ENCODE peak calls at places on chromosomes 11 and 22, in four cellular contexts. V is GM12891, K is GM12878, I is HL-60. B is an unnamed sample.

GRCh38 chr11:60891103-60891741 is 15.2 kb downstream of the PRPF19 start:
- DNase-seq in I (no peak), K (no peak), V (no peak), B (peak; percentile 69)

GRCh38 chr11:96227244-96227643 is 115.8 kb downstream of the MAML2 start:
- DNase-seq in V (no peak), I (no peak), K (no peak), B (no peak)

GRCh38 chr22:38267086-38267485 is 5.7 kb downstream of the TMEM184B start:
- DNase-seq in V (no peak), K (no peak), I (no peak), B (peak; percentile 32)

GRCh38 chr11:36233226-36233625 is 56.0 kb downstream of the COMMD9 start:
- DNase-seq in V (no peak), I (no peak), K (no peak), B (no peak)

GRCh38 chr11:13772223-13773046 is 104.0 kb downstream of the FAR1 start:
- DNase-seq in I (peak; percentile 4), K (peak; percentile 11), V (no peak), B (peak; percentile 78)

GRCh38 chr11:58060939-58061672 is 30.4 kb downstream of the OR6Q1 start:
- DNase-seq in K (no peak), I (no peak), V (no peak), B (no peak)

GRCh38 chr11:78202733-78203167 is 14.0 kb downstream of the USP35 start:
- DNase-seq in V (no peak), I (no peak), K (no peak), B (no peak)

GRCh38 chr11:118342503-118343161 is at the start of gene CD3D:
- DNase-seq in V (no peak), K (no peak), I (no peak), B (peak; percentile 81)

GRCh38 chr11:71564430-71564829 is 933 bp upstream of the KRTAP5-10 start:
- DNase-seq in I (no peak), V (no peak), K (no peak), B (no peak)

GRCh38 chr22:41943661-41944209 is 3.2 kb downstream of the CENPM start:
- DNase-seq in K (no peak), I (no peak), V (no peak), B (no peak)

GRCh38 chr11:11244470-11245080 is 108.5 kb downstream of the CSNK2A3 start:
- DNase-seq in V (no peak), I (no peak), K (no peak), B (no peak)

GRCh38 chr11:64960719-64961118 is 11.2 kb downstream of the MAJIN start:
- DNase-seq in I (no peak), V (no peak), K (no peak), B (peak; percentile 25)

GRCh38 chr11:114623720-114624119 is 28.1 kb upstream of the NXPE4 start:
- DNase-seq in V (no peak), I (no peak), K (no peak), B (no peak)

GRCh38 chr11:116888884-116889549 is 51.6 kb upstream of the APOA1 start:
- DNase-seq in V (no peak), I (no peak), K (peak; percentile 4), B (no peak)

GRCh38 chr22:49855491-49855911 is 1.9 kb downstream of the ZBED4 start:
- DNase-seq in V (no peak), I (no peak), K (no peak), B (no peak)

GRCh38 chr11:65575568-65576231 is at the start of gene EHBP1L1:
- DNase-seq in K (peak; percentile 70), V (peak; percentile 92), I (peak; percentile 92), B (peak; percentile 91)

GRCh38 chr22:17492247-17492646 is 71.1 kb upstream of the SLC25A18 start:
- DNase-seq in K (no peak), I (no peak), V (no peak), B (no peak)

GRCh38 chr11:126834573-126834972 is 166.0 kb downstream of the KIRREL3 start:
- DNase-seq in V (no peak), I (no peak), K (no peak), B (no peak)

GRCh38 chr22:20889025-20889704 is 28.0 kb upstream of the CRKL start:
- DNase-seq in I (no peak), V (no peak), K (no peak), B (no peak)

GRCh38 chr11:17720796-17721171 is 1.4 kb downstream of the MYOD1 start:
- DNase-seq in V (no peak), K (no peak), I (no peak), B (no peak)

GRCh38 chr11:18705651-18706281 is 7.2 kb downstream of the TMEM86A start:
- DNase-seq in V (no peak), K (no peak), I (no peak), B (no peak)

GRCh38 chr11:122817121-122817520 is 21.2 kb upstream of the CRTAM start:
- DNase-seq in K (no peak), I (no peak), V (no peak), B (no peak)

GRCh38 chr11:65593518-65594414 is 1.8 kb downstream of the KCNK7 start:
- DNase-seq in K (no peak), I (no peak), V (no peak), B (peak; percentile 48)

GRCh38 chr11:65476632-65477270 is 22.1 kb upstream of the MALAT1 start:
- DNase-seq in K (no peak), V (no peak), I (no peak), B (no peak)

GRCh38 chr22:37077802-37078448 is 26.4 kb downstream of the KCTD17 start:
- DNase-seq in I (no peak), V (peak; percentile 92), K (no peak), B (peak; percentile 82)

GRCh38 chr11:12529793-12530192 is 144.4 kb upstream of the TEAD1 start:
- DNase-seq in K (no peak), V (no peak), I (no peak), B (no peak)

GRCh38 chr11:122375687-122376399 is 259.8 kb upstream of the BLID start:
- DNase-seq in I (peak; percentile 23), K (peak; percentile 36), V (no peak), B (no peak)

GRCh38 chr11:121143921-121144320 is 42.9 kb downstream of the TECTA start:
- DNase-seq in K (no peak), V (no peak), I (no peak), B (no peak)
- TF ChIP-seq SPI1 in K (no peak), V (no peak), I (no peak), B (no peak)

GRCh38 chr11:109241988-109242387 is 180.0 kb upstream of the C11orf87 start:
- DNase-seq in I (no peak), K (no peak), V (no peak), B (no peak)

GRCh38 chr11:109236188-109236587 is 185.8 kb upstream of the C11orf87 start:
- DNase-seq in K (no peak), I (no peak), V (no peak), B (no peak)

GRCh38 chr11:109236696-109237095 is 185.3 kb upstream of the C11orf87 start:
- DNase-seq in K (no peak), I (no peak), V (no peak), B (no peak)

DNA sequence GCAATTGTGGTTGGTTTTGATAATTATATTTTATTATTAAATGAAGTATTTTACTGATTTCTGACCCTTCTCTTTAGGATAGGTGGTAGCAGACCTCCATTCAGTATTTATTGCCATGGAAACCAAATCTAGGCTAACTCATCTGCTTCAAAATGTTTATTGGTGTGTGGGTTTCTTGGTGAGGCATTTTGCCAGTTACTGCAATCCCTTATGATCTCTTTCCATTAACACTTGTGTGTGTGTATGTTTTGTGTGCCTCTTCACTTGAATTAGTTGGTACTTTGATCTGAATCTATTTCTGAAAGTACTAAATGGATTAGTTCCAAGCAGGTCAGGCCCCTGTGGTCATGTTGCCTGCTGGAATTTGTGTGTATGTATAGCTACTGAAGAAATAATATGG is 184.4 kb upstream of the C11orf87 start:
- DNase-seq in K (no peak), I (no peak), V (no peak), B (no peak)
- TF ChIP-seq SPI1 in K (no peak), I (no peak), V (no peak), B (no peak)

GRCh38 chr11:98060759-98061158 is 960.0 kb upstream of the CNTN5 start:
- DNase-seq in I (no peak), K (no peak), V (no peak), B (no peak)

GRCh38 chr11:98059488-98059887 is 961.3 kb upstream of the CNTN5 start:
- DNase-seq in I (no peak), V (no peak), K (no peak), B (no peak)

GRCh38 chr11:98062714-98063113 is 958.0 kb upstream of the CNTN5 start:
- DNase-seq in V (no peak), K (no peak), I (no peak), B (no peak)

GRCh38 chr11:98056945-98057344 is 963.8 kb upstream of the CNTN5 start:
- DNase-seq in V (no peak), K (no peak), I (no peak), B (no peak)

DNA sequence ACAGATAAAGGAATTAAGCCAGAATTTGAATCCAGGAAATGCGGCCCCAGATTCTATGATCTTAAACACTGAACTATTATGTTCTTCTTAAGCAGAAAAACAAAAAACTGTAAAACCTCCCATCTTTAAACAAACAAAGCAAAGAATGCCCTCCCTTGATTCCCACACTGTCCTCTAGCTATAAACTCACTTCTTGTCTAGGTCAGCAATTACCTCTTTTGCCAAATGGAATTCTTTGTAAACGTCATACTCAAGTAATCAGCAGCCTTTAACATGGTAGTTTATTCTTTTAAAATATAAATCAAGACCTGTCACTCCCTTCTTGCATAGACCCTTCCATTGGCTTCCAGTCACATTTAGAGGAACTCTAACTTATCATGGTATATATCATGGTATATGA is 958.9 kb upstream of the CNTN5 start:
- DNase-seq in K (no peak), I (no peak), V (no peak), B (no peak)
- TF ChIP-seq SPI1 in K (no peak), I (no peak), V (no peak), B (no peak)

GRCh38 chr11:110430267-110431211 is 791 bp downstream of the FDX1 start:
- DNase-seq in K (peak; percentile 8), V (peak; percentile 37), I (no peak), B (no peak)
- TF ChIP-seq SPI1 in K (no peak), V (no peak), I (no peak), B (no peak)

DNA sequence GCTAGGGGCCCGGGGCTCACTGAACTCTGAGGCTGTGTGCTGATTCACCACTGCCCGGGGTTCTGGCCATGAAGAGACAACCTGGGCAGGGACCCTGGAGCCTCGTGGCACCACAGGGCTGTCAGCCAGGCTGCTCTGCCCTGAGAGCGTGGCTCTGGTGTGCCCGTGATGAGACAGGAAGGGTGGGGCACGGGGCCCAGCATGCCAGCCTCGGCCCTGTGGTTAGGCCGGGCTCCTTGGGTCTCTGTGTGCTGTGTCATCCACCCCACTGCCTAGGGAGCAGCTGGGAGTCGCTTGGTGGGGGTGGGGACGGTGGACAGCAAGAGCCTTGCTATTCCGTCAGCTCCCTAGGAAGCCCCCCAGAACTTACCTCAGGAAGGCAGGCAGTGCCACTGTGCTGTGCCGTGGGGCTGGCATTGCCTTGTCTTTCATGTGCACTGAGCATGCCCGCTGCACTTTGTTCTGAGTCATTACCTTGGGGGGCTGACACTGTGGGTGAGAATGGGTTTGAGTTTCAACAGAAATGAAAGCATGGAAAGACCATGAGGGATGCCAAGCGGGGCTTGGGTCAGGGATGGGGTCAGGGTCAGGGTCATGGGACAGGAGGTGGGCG is 31.7 kb downstream of the TPCN2 start:
- DNase-seq in K (no peak), V (no peak), I (no peak), B (no peak)
- TF ChIP-seq SPI1 in K (no peak), V (no peak), I (no peak), B (no peak)

GRCh38 chr11:73168925-73169579 is 26.9 kb upstream of the FCHSD2 start:
- DNase-seq in K (no peak), V (no peak), I (no peak), B (no peak)
- TF ChIP-seq SPI1 in K (no peak), V (no peak), I (no peak), B (no peak)